ENCODE peak calls at places on chromosomes 7 and 10, in ten cellular contexts. V, N, M, J, I, U, Q, D, R and O are unnamed samples.

GRCh38 chr10:98414932-98415709 is at the start of gene PYROXD2:
- DNase-seq in M (no peak), J (peak), R (peak), U (peak), D (peak), Q (peak), V (peak), N (peak), I (peak), O (peak)

GRCh38 chr10:77641788-77642397 is 4.3 kb upstream of the KCNMA1 start:
- DNase-seq in R (peak), M (no peak), V (no peak), J (peak), U (peak), Q (peak), D (no peak), N (peak), I (no peak), O (peak)

GRCh38 chr10:53013201-53013808 is 240.7 kb upstream of the MBL2 start:
- DNase-seq in U (no peak), V (no peak), D (no peak), R (no peak), Q (no peak), M (no peak), J (no peak), N (no peak), I (no peak), O (no peak)

GRCh38 chr7:156206174-156206573 is 393.9 kb upstream of the SHH start:
- DNase-seq in Q (no peak), J (no peak), V (no peak), R (no peak), D (no peak), M (no peak), I (no peak), N (no peak), U (no peak), O (no peak)

GRCh38 chr7:98252655-98253054 is 623 bp upstream of the TECPR1 start:
- DNase-seq in N (no peak), V (no peak), I (no peak), J (no peak), M (no peak), R (no peak), D (no peak), Q (no peak), U (no peak), O (no peak)

GRCh38 chr7:101519324-101520017 is 109.6 kb downstream of the MYL10 start:
- DNase-seq in D (no peak), J (no peak), U (peak), I (no peak), N (peak), V (no peak), M (no peak), R (no peak), Q (no peak), O (no peak)

GRCh38 chr7:14988941-14989340 is 86.4 kb upstream of the DGKB start:
- DNase-seq in M (no peak), D (peak), Q (no peak), V (no peak), R (no peak), N (no peak), J (no peak), I (no peak), U (no peak), O (no peak)

GRCh38 chr7:112422842-112423496 is 27.3 kb upstream of the IFRD1 start:
- DNase-seq in D (peak), R (peak), N (peak), U (peak), J (peak), Q (peak), I (peak), V (no peak), M (peak), O (peak)

GRCh38 chr7:142717453-142717852 is 31.8 kb upstream of the PRSS1 start:
- DNase-seq in U (no peak), M (no peak), V (no peak), D (no peak), I (no peak), J (no peak), Q (no peak), R (no peak), N (no peak), O (no peak)

GRCh38 chr7:54964136-54964535 is 54.7 kb upstream of the EGFR start:
- DNase-seq in V (no peak), I (no peak), U (no peak), R (no peak), J (no peak), N (no peak), D (no peak), Q (no peak), M (no peak), O (no peak)

GRCh38 chr7:104179178-104179577 is 28.6 kb downstream of the ORC5 start:
- DNase-seq in J (no peak), I (no peak), Q (no peak), M (no peak), N (peak), R (no peak), V (no peak), U (no peak), D (no peak), O (no peak)

GRCh38 chr10:102629661-102630614 is 14.3 kb upstream of the TRIM8 start:
- DNase-seq in Q (no peak), N (peak), J (no peak), I (no peak), M (no peak), U (peak), V (no peak), D (peak), R (no peak), O (no peak)

GRCh38 chr7:148026713-148027112 is 563.9 kb upstream of the C7orf33 start:
- DNase-seq in I (no peak), D (no peak), Q (no peak), R (no peak), N (no peak), V (no peak), J (no peak), U (no peak), M (no peak), O (no peak)

GRCh38 chr10:62961951-62962523 is 145.9 kb upstream of the EGR2 start:
- DNase-seq in N (peak), R (no peak), J (no peak), Q (no peak), U (peak), D (no peak), I (no peak), V (no peak), M (no peak), O (no peak)

GRCh38 chr10:103180491-103180890 is 12.6 kb downstream of the NT5C2 start:
- DNase-seq in N (no peak), I (no peak), M (no peak), U (no peak), R (no peak), D (no peak), Q (no peak), J (no peak), V (no peak), O (no peak)

GRCh38 chr7:124033093-124033806 is 383 bp upstream of the TMEM229A start:
- DNase-seq in Q (peak), I (peak), N (no peak), R (peak), U (no peak), V (no peak), M (no peak), J (no peak), D (no peak), O (peak)

GRCh38 chr7:105487559-105488218 is 34.4 kb downstream of the PUS7 start:
- DNase-seq in U (peak), V (no peak), D (no peak), N (peak), Q (peak), J (peak), M (no peak), R (no peak), I (no peak), O (peak)

GRCh38 chr7:123208793-123209192 is 9.0 kb upstream of the SLC13A1 start:
- DNase-seq in D (no peak), V (no peak), M (no peak), R (no peak), U (no peak), J (no peak), N (no peak), Q (no peak), I (no peak), O (peak)

GRCh38 chr7:107387077-107387476 is 82.8 kb upstream of the GPR22 start:
- DNase-seq in D (no peak), M (no peak), N (peak), U (peak), R (peak), J (peak), Q (peak), I (peak), V (no peak), O (peak)

GRCh38 chr10:45443101-45444009 is 69.3 kb downstream of the ALOX5 start:
- DNase-seq in M (no peak), R (no peak), Q (no peak), U (no peak), I (no peak), V (no peak), N (no peak), J (no peak), D (no peak), O (no peak)

GRCh38 chr10:13417459-13418126 is 69.5 kb upstream of the SEPHS1 start:
- DNase-seq in D (no peak), V (no peak), M (no peak), R (no peak), J (peak), I (no peak), Q (no peak), U (no peak), N (no peak), O (no peak)

GRCh38 chr10:5629789-5630436 is 36.5 kb downstream of the ASB13 start:
- DNase-seq in D (no peak), M (peak), I (peak), V (peak), R (peak), Q (peak), J (peak), U (peak), N (peak), O (peak)

GRCh38 chr7:17848516-17848915 is 91.8 kb downstream of the SNX13 start:
- DNase-seq in I (no peak), J (no peak), V (no peak), R (no peak), Q (no peak), N (no peak), D (no peak), M (no peak), U (no peak), O (no peak)

GRCh38 chr10:67306588-67307205 is 380.9 kb downstream of the LRRTM3 start:
- DNase-seq in V (no peak), D (no peak), M (no peak), U (peak), R (no peak), Q (peak), J (peak), N (peak), I (no peak), O (peak)

GRCh38 chr7:158283016-158283974 is 304.3 kb downstream of the PTPRN2 start:
- DNase-seq in M (no peak), D (no peak), J (no peak), V (no peak), U (no peak), I (no peak), R (no peak), Q (no peak), N (no peak), O (no peak)